ENCODE peak calls at places on chromosomes 7 and 10, in seven cellular contexts. One of them, this sample, is unnamed.

GRCh38 chr7:54802841-54803240 is 43.8 kb upstream of the SEC61G start:
- DNase-seq in EL: peak
- DNase-seq in ELR: peak
- DNase-seq in foreskin fibroblast: peak
- DNase-seq in activated CD8-positive, alpha-beta memory T cell treated with anti-CD3 and anti-CD28 coated beads for 1 hour: no peak
- DNase-seq in Calu3: no peak
- DNase-seq in nucleus accumbens: no peak
- DNase-seq in this sample: peak

GRCh38 chr7:155590215-155591023 is 44.1 kb upstream of the CNPY1 start:
- DNase-seq in EL: no peak
- DNase-seq in ELR: no peak
- DNase-seq in foreskin fibroblast: no peak
- DNase-seq in activated CD8-positive, alpha-beta memory T cell treated with anti-CD3 and anti-CD28 coated beads for 1 hour: no peak
- DNase-seq in Calu3: no peak
- DNase-seq in nucleus accumbens: no peak
- DNase-seq in this sample: peak

GRCh38 chr7:112995091-112995824 is 91.4 kb downstream of the GPR85 start:
- DNase-seq in EL: peak
- DNase-seq in ELR: peak
- DNase-seq in foreskin fibroblast: peak
- DNase-seq in activated CD8-positive, alpha-beta memory T cell treated with anti-CD3 and anti-CD28 coated beads for 1 hour: no peak
- DNase-seq in Calu3: no peak
- DNase-seq in nucleus accumbens: no peak
- DNase-seq in this sample: peak

GRCh38 chr10:34280599-34281374 is 534.3 kb downstream of the PARD3 start:
- DNase-seq in EL: peak
- DNase-seq in ELR: peak
- DNase-seq in foreskin fibroblast: peak
- DNase-seq in activated CD8-positive, alpha-beta memory T cell treated with anti-CD3 and anti-CD28 coated beads for 1 hour: no peak
- DNase-seq in Calu3: no peak
- DNase-seq in nucleus accumbens: no peak
- DNase-seq in this sample: peak

GRCh38 chr7:149449897-149450296 is 11.0 kb downstream of the ZNF777 start:
- DNase-seq in EL: no peak
- DNase-seq in ELR: no peak
- DNase-seq in foreskin fibroblast: no peak
- DNase-seq in activated CD8-positive, alpha-beta memory T cell treated with anti-CD3 and anti-CD28 coated beads for 1 hour: no peak
- DNase-seq in Calu3: no peak
- DNase-seq in nucleus accumbens: no peak
- DNase-seq in this sample: no peak

GRCh38 chr10:14507721-14508120 is 177.0 kb upstream of the FRMD4A start:
- DNase-seq in EL: no peak
- DNase-seq in ELR: no peak
- DNase-seq in foreskin fibroblast: no peak
- DNase-seq in activated CD8-positive, alpha-beta memory T cell treated with anti-CD3 and anti-CD28 coated beads for 1 hour: no peak
- DNase-seq in Calu3: no peak
- DNase-seq in nucleus accumbens: no peak
- DNase-seq in this sample: no peak

GRCh38 chr10:68095176-68095575 is 14.1 kb upstream of the MYPN start:
- DNase-seq in EL: peak
- DNase-seq in ELR: peak
- DNase-seq in foreskin fibroblast: peak
- DNase-seq in activated CD8-positive, alpha-beta memory T cell treated with anti-CD3 and anti-CD28 coated beads for 1 hour: no peak
- DNase-seq in Calu3: peak
- DNase-seq in nucleus accumbens: no peak
- DNase-seq in this sample: peak

GRCh38 chr7:21330462-21331178 is 97.3 kb upstream of the SP4 start:
- DNase-seq in EL: no peak
- DNase-seq in ELR: no peak
- DNase-seq in foreskin fibroblast: no peak
- DNase-seq in activated CD8-positive, alpha-beta memory T cell treated with anti-CD3 and anti-CD28 coated beads for 1 hour: no peak
- DNase-seq in Calu3: no peak
- DNase-seq in nucleus accumbens: no peak
- DNase-seq in this sample: no peak

GRCh38 chr10:127496045-127496444 is 53.1 kb upstream of the NPS start:
- DNase-seq in EL: no peak
- DNase-seq in ELR: no peak
- DNase-seq in foreskin fibroblast: no peak
- DNase-seq in activated CD8-positive, alpha-beta memory T cell treated with anti-CD3 and anti-CD28 coated beads for 1 hour: no peak
- DNase-seq in Calu3: no peak
- DNase-seq in nucleus accumbens: no peak
- DNase-seq in this sample: no peak

GRCh38 chr10:101221479-101222246 is 7.6 kb downstream of the LBX1 start:
- DNase-seq in EL: no peak
- DNase-seq in ELR: no peak
- DNase-seq in foreskin fibroblast: no peak
- DNase-seq in activated CD8-positive, alpha-beta memory T cell treated with anti-CD3 and anti-CD28 coated beads for 1 hour: no peak
- DNase-seq in Calu3: no peak
- DNase-seq in nucleus accumbens: no peak
- DNase-seq in this sample: no peak

GRCh38 chr7:38291117-38291647 is 17.7 kb upstream of the TARP start:
- DNase-seq in EL: no peak
- DNase-seq in ELR: no peak
- DNase-seq in foreskin fibroblast: no peak
- DNase-seq in activated CD8-positive, alpha-beta memory T cell treated with anti-CD3 and anti-CD28 coated beads for 1 hour: no peak
- DNase-seq in Calu3: no peak
- DNase-seq in nucleus accumbens: no peak
- DNase-seq in this sample: no peak

GRCh38 chr10:6201511-6201975 is 1.2 kb upstream of the PFKFB3 start:
- DNase-seq in EL: peak
- DNase-seq in ELR: peak
- DNase-seq in foreskin fibroblast: peak
- DNase-seq in activated CD8-positive, alpha-beta memory T cell treated with anti-CD3 and anti-CD28 coated beads for 1 hour: peak
- DNase-seq in Calu3: peak
- DNase-seq in nucleus accumbens: no peak
- DNase-seq in this sample: peak

GRCh38 chr10:120833222-120833928 is 17.8 kb upstream of the WDR11 start:
- DNase-seq in EL: no peak
- DNase-seq in ELR: no peak
- DNase-seq in foreskin fibroblast: no peak
- DNase-seq in activated CD8-positive, alpha-beta memory T cell treated with anti-CD3 and anti-CD28 coated beads for 1 hour: no peak
- DNase-seq in Calu3: no peak
- DNase-seq in nucleus accumbens: no peak
- DNase-seq in this sample: no peak

GRCh38 chr10:71521504-71522290 is 125.0 kb downstream of the CDH23 start:
- DNase-seq in EL: no peak
- DNase-seq in ELR: no peak
- DNase-seq in foreskin fibroblast: peak
- DNase-seq in activated CD8-positive, alpha-beta memory T cell treated with anti-CD3 and anti-CD28 coated beads for 1 hour: no peak
- DNase-seq in Calu3: no peak
- DNase-seq in nucleus accumbens: no peak
- DNase-seq in this sample: no peak

GRCh38 chr7:23700058-23700457 is 10.0 kb upstream of the STK31 start:
- DNase-seq in EL: no peak
- DNase-seq in ELR: no peak
- DNase-seq in foreskin fibroblast: peak
- DNase-seq in activated CD8-positive, alpha-beta memory T cell treated with anti-CD3 and anti-CD28 coated beads for 1 hour: no peak
- DNase-seq in Calu3: no peak
- DNase-seq in nucleus accumbens: no peak
- DNase-seq in this sample: no peak

GRCh38 chr7:15891151-15891842 is 204.8 kb upstream of the MEOX2 start:
- DNase-seq in EL: peak
- DNase-seq in ELR: peak
- DNase-seq in foreskin fibroblast: peak
- DNase-seq in activated CD8-positive, alpha-beta memory T cell treated with anti-CD3 and anti-CD28 coated beads for 1 hour: no peak
- DNase-seq in Calu3: no peak
- DNase-seq in nucleus accumbens: no peak
- DNase-seq in this sample: peak

GRCh38 chr10:3803884-3804741 is 19.1 kb upstream of the KLF6 start:
- DNase-seq in EL: no peak
- DNase-seq in ELR: peak
- DNase-seq in foreskin fibroblast: peak
- DNase-seq in activated CD8-positive, alpha-beta memory T cell treated with anti-CD3 and anti-CD28 coated beads for 1 hour: no peak
- DNase-seq in Calu3: no peak
- DNase-seq in nucleus accumbens: no peak
- DNase-seq in this sample: no peak

GRCh38 chr7:1812693-1813393 is 142.8 kb downstream of the ELFN1 start:
- DNase-seq in EL: no peak
- DNase-seq in ELR: no peak
- DNase-seq in foreskin fibroblast: no peak
- DNase-seq in activated CD8-positive, alpha-beta memory T cell treated with anti-CD3 and anti-CD28 coated beads for 1 hour: no peak
- DNase-seq in Calu3: no peak
- DNase-seq in nucleus accumbens: no peak
- DNase-seq in this sample: no peak

GRCh38 chr7:79495544-79496272 is 42.2 kb upstream of the MAGI2 start:
- DNase-seq in EL: peak
- DNase-seq in ELR: peak
- DNase-seq in foreskin fibroblast: peak
- DNase-seq in activated CD8-positive, alpha-beta memory T cell treated with anti-CD3 and anti-CD28 coated beads for 1 hour: no peak
- DNase-seq in Calu3: no peak
- DNase-seq in nucleus accumbens: no peak
- DNase-seq in this sample: peak

GRCh38 chr7:127251458-127252379 is 1.0 kb downstream of the GRM8 start:
- DNase-seq in EL: no peak
- DNase-seq in ELR: no peak
- DNase-seq in foreskin fibroblast: peak
- DNase-seq in activated CD8-positive, alpha-beta memory T cell treated with anti-CD3 and anti-CD28 coated beads for 1 hour: no peak
- DNase-seq in Calu3: no peak
- DNase-seq in nucleus accumbens: no peak
- DNase-seq in this sample: no peak

GRCh38 chr7:103630318-103630717 is 184.3 kb upstream of the SLC26A5 start:
- DNase-seq in EL: peak
- DNase-seq in ELR: peak
- DNase-seq in foreskin fibroblast: peak
- DNase-seq in activated CD8-positive, alpha-beta memory T cell treated with anti-CD3 and anti-CD28 coated beads for 1 hour: no peak
- DNase-seq in Calu3: peak
- DNase-seq in nucleus accumbens: no peak
- DNase-seq in this sample: peak

GRCh38 chr7:85095816-85096215 is 91.0 kb downstream of the SEMA3D start:
- DNase-seq in EL: no peak
- DNase-seq in ELR: no peak
- DNase-seq in foreskin fibroblast: peak
- DNase-seq in activated CD8-positive, alpha-beta memory T cell treated with anti-CD3 and anti-CD28 coated beads for 1 hour: no peak
- DNase-seq in Calu3: no peak
- DNase-seq in nucleus accumbens: no peak
- DNase-seq in this sample: no peak

GRCh38 chr7:36564500-36564899 is 159.8 kb downstream of the AOAH start:
- DNase-seq in EL: no peak
- DNase-seq in ELR: no peak
- DNase-seq in foreskin fibroblast: no peak
- DNase-seq in activated CD8-positive, alpha-beta memory T cell treated with anti-CD3 and anti-CD28 coated beads for 1 hour: no peak
- DNase-seq in Calu3: no peak
- DNase-seq in nucleus accumbens: no peak
- DNase-seq in this sample: no peak

GRCh38 chr10:119177708-119178370 is 773 bp downstream of the PRDX3 start:
- DNase-seq in EL: no peak
- DNase-seq in ELR: peak
- DNase-seq in foreskin fibroblast: no peak
- DNase-seq in activated CD8-positive, alpha-beta memory T cell treated with anti-CD3 and anti-CD28 coated beads for 1 hour: no peak
- DNase-seq in Calu3: no peak
- DNase-seq in nucleus accumbens: no peak
- DNase-seq in this sample: no peak

GRCh38 chr10:7291487-7292113 is 119.2 kb downstream of the SFMBT2 start:
- DNase-seq in EL: no peak
- DNase-seq in ELR: no peak
- DNase-seq in foreskin fibroblast: no peak
- DNase-seq in activated CD8-positive, alpha-beta memory T cell treated with anti-CD3 and anti-CD28 coated beads for 1 hour: no peak
- DNase-seq in Calu3: no peak
- DNase-seq in nucleus accumbens: no peak
- DNase-seq in this sample: peak

GRCh38 chr7:69598081-69598486 is at the start of gene AUTS2:
- DNase-seq in EL: no peak
- DNase-seq in ELR: no peak
- DNase-seq in foreskin fibroblast: peak
- DNase-seq in activated CD8-positive, alpha-beta memory T cell treated with anti-CD3 and anti-CD28 coated beads for 1 hour: peak
- DNase-seq in Calu3: no peak
- DNase-seq in nucleus accumbens: peak
- DNase-seq in this sample: peak

GRCh38 chr10:45403151-45403550 is 29.1 kb downstream of the ALOX5 start:
- DNase-seq in EL: no peak
- DNase-seq in ELR: peak
- DNase-seq in foreskin fibroblast: no peak
- DNase-seq in activated CD8-positive, alpha-beta memory T cell treated with anti-CD3 and anti-CD28 coated beads for 1 hour: no peak
- DNase-seq in Calu3: no peak
- DNase-seq in nucleus accumbens: no peak
- DNase-seq in this sample: peak

GRCh38 chr10:22170582-22170981 is 47.2 kb downstream of the EBLN1 start:
- DNase-seq in EL: no peak
- DNase-seq in ELR: no peak
- DNase-seq in foreskin fibroblast: no peak
- DNase-seq in activated CD8-positive, alpha-beta memory T cell treated with anti-CD3 and anti-CD28 coated beads for 1 hour: no peak
- DNase-seq in Calu3: no peak
- DNase-seq in nucleus accumbens: no peak
- DNase-seq in this sample: no peak

GRCh38 chr10:104350146-104350635 is 3.4 kb upstream of the CFAP58 start:
- DNase-seq in EL: peak
- DNase-seq in ELR: peak
- DNase-seq in foreskin fibroblast: peak
- DNase-seq in activated CD8-positive, alpha-beta memory T cell treated with anti-CD3 and anti-CD28 coated beads for 1 hour: no peak
- DNase-seq in Calu3: no peak
- DNase-seq in nucleus accumbens: no peak
- DNase-seq in this sample: peak

GRCh38 chr7:49790209-49790608 is 16.8 kb downstream of the VWC2 start:
- DNase-seq in EL: no peak
- DNase-seq in ELR: no peak
- DNase-seq in foreskin fibroblast: no peak
- DNase-seq in activated CD8-positive, alpha-beta memory T cell treated with anti-CD3 and anti-CD28 coated beads for 1 hour: no peak
- DNase-seq in Calu3: no peak
- DNase-seq in nucleus accumbens: no peak
- DNase-seq in this sample: no peak

GRCh38 chr7:155209478-155209864 is 88.2 kb upstream of the INSIG1 start:
- DNase-seq in EL: no peak
- DNase-seq in ELR: no peak
- DNase-seq in foreskin fibroblast: no peak
- DNase-seq in activated CD8-positive, alpha-beta memory T cell treated with anti-CD3 and anti-CD28 coated beads for 1 hour: no peak
- DNase-seq in Calu3: no peak
- DNase-seq in nucleus accumbens: no peak
- DNase-seq in this sample: no peak